ENCODE peak calls at places on chromosomes 6 and 20, in five cellular contexts. S is IMR-90, G is coronary artery, U is transverse colon, V is foreskin fibroblast. W is an unnamed sample.

GRCh38 chr20:561437-562231 is 18.0 kb upstream of the CSNK2A1 start:
- DNase-seq in S (peak), G (no peak), U (peak), V (peak), W (peak)

GRCh38 chr20:48831702-48832422 is 4.1 kb upstream of the PREX1 start:
- DNase-seq in S (peak), G (peak), U (peak), V (peak), W (no peak)

GRCh38 chr6:133916650-133917151 is 27.8 kb downstream of the TCF21 start:
- DNase-seq in S (peak), G (peak), U (peak), V (peak), W (no peak)

GRCh38 chr20:32535316-32535952 is 49.7 kb downstream of the NOL4L start:
- DNase-seq in S (no peak), G (no peak), U (no peak), V (no peak), W (no peak)

GRCh38 chr6:167093922-167094432 is 28.9 kb upstream of the CCR6 start:
- DNase-seq in S (no peak), G (no peak), U (peak), V (no peak), W (no peak)

GRCh38 chr6:79431469-79431868 is 105.8 kb downstream of the LCA5 start:
- DNase-seq in S (no peak), G (no peak), U (no peak), V (no peak), W (no peak)

GRCh38 chr20:49580818-49581174 is 12.9 kb upstream of the PTGIS start:
- DNase-seq in S (no peak), G (no peak), U (no peak), V (no peak), W (no peak)

GRCh38 chr6:29516108-29516507 is 28.4 kb upstream of the MAS1L start:
- DNase-seq in S (peak), G (no peak), U (no peak), V (peak), W (no peak)

GRCh38 chr6:1622220-1622841 is 12.6 kb downstream of the FOXC1 start:
- DNase-seq in S (no peak), G (peak), U (no peak), V (peak), W (no peak)

GRCh38 chr6:68779366-68779765 is 144.3 kb downstream of the ADGRB3 start:
- DNase-seq in S (no peak), G (no peak), U (no peak), V (no peak), W (no peak)

GRCh38 chr20:835220-836045 is 1.9 kb downstream of the FAM110A start:
- DNase-seq in S (no peak), G (no peak), U (no peak), V (no peak), W (no peak)

GRCh38 chr6:31791324-31792089 is 4.0 kb downstream of the VARS1 start:
- DNase-seq in S (peak), G (peak), U (no peak), V (peak), W (peak)

GRCh38 chr6:132003516-132004178 is 52.5 kb upstream of the CCN2 start:
- DNase-seq in S (no peak), G (no peak), U (no peak), V (no peak), W (no peak)

GRCh38 chr6:12595161-12595792 is 121.3 kb upstream of the PHACTR1 start:
- DNase-seq in S (peak), G (no peak), U (no peak), V (peak), W (no peak)

GRCh38 chr20:62617711-62618483 is 24.4 kb upstream of the SLCO4A1 start:
- DNase-seq in S (no peak), G (no peak), U (peak), V (no peak), W (no peak)

GRCh38 chr20:8523684-8524083 is 391.6 kb downstream of the PLCB1 start:
- DNase-seq in S (peak), G (no peak), U (no peak), V (no peak), W (no peak)

GRCh38 chr20:57243480-57244220 is 22.8 kb downstream of the BMP7 start:
- DNase-seq in S (no peak), G (no peak), U (no peak), V (no peak), W (no peak)

GRCh38 chr20:57193094-57193493 is 73.3 kb downstream of the BMP7 start:
- DNase-seq in S (no peak), G (no peak), U (no peak), V (no peak), W (no peak)

GRCh38 chr6:164057876-164058275 is 643.4 kb downstream of the QKI start:
- DNase-seq in S (no peak), G (no peak), U (no peak), V (no peak), W (no peak)

GRCh38 chr6:106752641-106753040 is 123.3 kb downstream of the QRSL1 start:
- DNase-seq in S (no peak), G (no peak), U (no peak), V (no peak), W (no peak)

GRCh38 chr6:31308050-31308844 is 36.4 kb upstream of the HLA-C start:
- DNase-seq in S (no peak), G (no peak), U (peak), V (peak), W (no peak)

GRCh38 chr6:68559052-68559451 is 76.0 kb upstream of the ADGRB3 start:
- DNase-seq in S (no peak), G (no peak), U (no peak), V (peak), W (no peak)

GRCh38 chr6:42449917-42450313 is 1.8 kb downstream of the TRERF1 start:
- DNase-seq in S (peak), G (no peak), U (no peak), V (peak), W (no peak)

GRCh38 chr20:14757728-14758127 is 420.3 kb upstream of the FLRT3 start:
- DNase-seq in S (no peak), G (no peak), U (no peak), V (no peak), W (no peak)

GRCh38 chr20:5719861-5720401 is 30.3 kb upstream of the SHLD1 start:
- DNase-seq in S (peak), G (no peak), U (no peak), V (no peak), W (no peak)

GRCh38 chr6:128131566-128131965 is 230.7 kb upstream of the THEMIS start:
- DNase-seq in S (peak), G (no peak), U (no peak), V (peak), W (no peak)

DNA sequence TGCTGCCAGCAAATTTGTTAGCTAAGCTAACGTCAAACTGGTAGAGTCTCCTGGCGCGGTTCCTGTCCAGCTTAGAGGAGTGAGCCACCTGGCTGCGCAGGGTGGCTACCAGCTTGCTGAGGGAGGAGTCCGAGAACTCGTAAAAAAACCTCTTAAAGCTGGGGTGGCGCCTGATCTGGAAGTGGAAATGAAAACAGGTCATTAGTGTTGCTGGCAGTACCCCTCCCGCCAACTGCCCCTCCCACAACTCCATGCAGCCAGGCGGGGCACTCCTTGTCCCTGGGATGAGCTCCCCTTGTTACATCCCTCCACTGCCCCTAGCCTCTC is 17.3 kb downstream of the BNIP5 start:
- DNase-seq in S (no peak), G (no peak), U (peak), V (no peak), W (no peak)
- TF ChIP-seq CTCF in S (no peak), G (no peak), U (peak), V (no peak), W (no peak)

GRCh38 chr20:12816009-12816408 is 192.8 kb upstream of the SPTLC3 start:
- DNase-seq in S (no peak), G (no peak), U (no peak), V (no peak), W (no peak)
- TF ChIP-seq CTCF in S (no peak), G (no peak), U (no peak), V (no peak), W (no peak)

DNA sequence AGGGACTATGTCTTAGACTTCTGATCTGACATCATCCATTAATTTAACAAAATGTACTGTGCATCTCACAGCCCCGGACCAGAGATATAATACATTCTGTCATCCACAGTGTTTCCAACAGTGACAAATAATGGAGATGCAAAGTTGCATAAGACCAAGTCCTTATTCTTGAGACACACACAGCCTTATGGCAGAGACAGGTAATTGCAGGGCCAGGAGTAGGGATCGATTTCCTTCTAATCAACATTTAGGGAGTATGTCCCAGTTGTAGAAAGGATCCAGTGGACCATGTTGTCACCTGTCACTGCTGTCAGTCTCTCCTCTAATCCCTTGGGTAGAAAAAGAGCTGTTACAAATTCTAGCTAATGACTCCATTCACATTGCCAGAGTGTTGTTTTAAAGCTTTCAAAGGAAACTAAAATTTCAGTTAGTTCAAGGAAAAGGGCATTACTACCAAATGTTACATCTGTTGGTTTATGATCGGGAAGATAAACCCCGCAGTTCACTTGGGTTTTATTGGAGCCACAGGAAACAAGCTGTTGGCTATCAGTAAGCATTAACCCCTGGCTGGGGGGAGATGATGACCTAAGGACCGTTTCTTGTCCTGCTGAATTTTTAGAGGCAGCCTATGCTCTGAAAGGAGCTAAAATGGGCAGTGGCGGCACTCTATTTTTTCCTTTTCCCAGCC is 111.4 kb upstream of the ATXN1 start:
- DNase-seq in S (no peak), G (no peak), U (no peak), V (peak), W (no peak)
- TF ChIP-seq CTCF in S (no peak), G (no peak), U (no peak), V (peak), W (no peak)

DNA sequence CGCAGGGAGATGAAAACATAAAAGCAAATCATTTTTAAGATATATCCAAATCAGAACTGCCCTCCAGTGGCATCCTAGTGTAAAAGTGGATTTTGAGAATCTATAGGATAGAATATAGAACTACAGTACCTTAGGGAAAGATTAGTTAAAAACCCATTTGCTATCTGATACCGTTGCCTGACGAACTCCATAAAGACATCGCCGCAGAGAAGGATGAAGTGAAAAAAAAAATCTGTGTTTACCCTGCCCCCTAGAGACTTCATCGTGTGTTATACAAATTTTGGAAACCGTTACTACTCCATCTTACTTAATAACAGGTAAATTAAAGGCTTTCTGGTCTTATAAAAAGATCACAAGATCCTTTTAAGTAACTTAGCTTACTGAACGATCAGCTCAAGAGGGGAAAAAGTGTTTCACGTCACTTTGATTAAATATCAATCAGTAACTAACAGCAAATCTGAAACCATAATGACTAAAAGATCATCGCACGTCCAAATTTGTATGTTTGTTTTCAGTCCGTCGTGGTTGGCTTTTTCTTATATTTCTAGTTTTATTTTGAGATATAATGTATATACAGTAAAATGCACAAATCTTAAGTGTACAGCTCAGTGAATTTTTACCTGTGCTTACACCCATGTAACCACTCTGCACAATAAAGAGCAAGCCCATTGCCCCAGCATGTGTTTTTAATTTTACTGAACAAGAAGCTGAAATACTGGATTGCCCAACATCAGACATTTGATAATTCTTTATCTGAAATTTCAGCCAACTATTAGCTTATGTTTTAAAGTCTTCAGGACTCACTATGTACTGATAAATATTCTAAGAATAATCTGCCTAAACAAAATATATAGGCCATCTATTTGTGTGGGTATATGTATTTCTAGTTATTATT is 879 bp upstream of the MCM3 start:
- DNase-seq in S (peak), G (no peak), U (no peak), V (peak), W (no peak)
- TF ChIP-seq CTCF in S (peak), G (no peak), U (no peak), V (no peak), W (no peak)

GRCh38 chr20:46631212-46631869 is 19.9 kb downstream of the SLC13A3 start:
- DNase-seq in S (peak), G (no peak), U (no peak), V (peak), W (no peak)

GRCh38 chr20:46626799-46627198 is 24.5 kb downstream of the SLC13A3 start:
- DNase-seq in S (no peak), G (no peak), U (no peak), V (no peak), W (no peak)

GRCh38 chr20:46627251-46627650 is 24.0 kb downstream of the SLC13A3 start:
- DNase-seq in S (no peak), G (no peak), U (no peak), V (no peak), W (no peak)

GRCh38 chr20:46630336-46630735 is 20.9 kb downstream of the SLC13A3 start:
- DNase-seq in S (no peak), G (no peak), U (no peak), V (no peak), W (no peak)

GRCh38 chr20:46629341-46629740 is 21.9 kb downstream of the SLC13A3 start:
- DNase-seq in S (no peak), G (no peak), U (no peak), V (no peak), W (no peak)
- TF ChIP-seq CTCF in S (no peak), G (no peak), U (no peak), V (no peak), W (no peak)

GRCh38 chr20:33767100-33767499 is 35.3 kb downstream of the ZNF341 start:
- DNase-seq in S (no peak), G (no peak), U (no peak), V (no peak), W (no peak)
- TF ChIP-seq CTCF in S (no peak), G (no peak), U (no peak), V (no peak), W (no peak)

DNA sequence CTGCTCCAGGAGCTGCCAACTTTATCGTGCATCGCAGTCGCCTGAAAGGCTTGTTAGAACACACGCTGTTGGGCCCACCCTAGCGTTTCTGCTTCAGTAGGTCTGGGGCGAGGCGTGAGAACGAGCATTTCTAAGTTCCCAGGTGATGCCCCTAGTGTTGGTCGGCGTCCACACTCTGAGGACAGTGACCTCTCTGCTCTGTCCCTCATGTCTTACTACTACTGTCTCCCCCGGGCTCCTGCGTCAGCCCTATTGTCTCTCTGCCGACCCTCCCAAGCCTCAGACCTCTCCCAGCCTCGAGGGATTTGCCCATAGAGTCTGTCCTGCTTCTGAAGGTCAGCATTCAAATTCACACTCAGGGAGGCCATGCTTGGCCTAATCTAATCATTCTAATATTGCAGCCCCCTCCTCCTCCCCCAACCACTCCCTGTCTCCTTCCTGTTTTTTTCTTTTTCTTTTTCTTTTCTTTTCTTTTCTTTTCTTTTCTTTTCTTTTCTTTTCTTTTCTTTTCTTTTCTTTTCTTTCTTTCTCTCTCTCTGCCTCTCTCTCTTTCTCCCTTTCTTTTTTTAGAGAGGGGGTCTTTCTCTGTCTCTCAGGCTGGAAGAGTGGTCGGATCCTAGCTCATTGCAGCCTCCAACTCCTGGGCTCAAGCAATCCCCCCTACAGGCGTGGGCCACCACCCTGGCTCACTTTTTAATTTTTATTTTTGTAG is 873 bp upstream of the ZFP64 start:
- DNase-seq in S (no peak), G (no peak), U (no peak), V (peak), W (no peak)
- TF ChIP-seq CTCF in S (no peak), G (no peak), U (peak), V (no peak), W (no peak)

DNA sequence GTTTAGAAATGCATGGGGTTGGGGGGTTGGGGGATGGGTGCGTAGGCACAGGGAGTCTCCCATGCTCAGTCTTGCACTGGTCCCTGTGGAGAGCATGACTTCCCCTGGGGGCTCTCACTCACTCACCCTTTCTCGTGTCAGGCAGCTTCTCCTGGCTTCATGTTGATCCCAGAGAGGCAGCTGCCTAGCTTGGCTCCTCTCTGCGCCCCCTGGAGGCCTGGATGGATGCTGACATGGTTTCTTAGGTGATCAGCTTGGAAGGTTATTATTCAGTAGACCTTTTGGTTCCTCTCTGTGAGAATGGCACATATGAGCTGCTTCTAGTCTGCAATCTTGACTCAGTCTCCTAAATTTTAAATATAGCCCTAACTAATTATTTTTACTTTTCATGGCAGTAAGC is 109.3 kb upstream of the FAM83B start:
- DNase-seq in S (no peak), G (no peak), U (no peak), V (no peak), W (no peak)
- TF ChIP-seq CTCF in S (peak), G (no peak), U (no peak), V (peak), W (peak)

W was measured in D721Med.